ENCODE peak calls at places on chromosomes 3 and 15, in nine cellular contexts. G, N, P, Z, H, W, Q, I and U are unnamed samples.

GRCh38 chr3:20729185-20729584 is 543.2 kb upstream of the SGO1 start:
- DNase-seq in G (no peak), H (no peak), Z (no peak), P (no peak), W (no peak), I (no peak), N (no peak), Q (no peak), U (no peak)

GRCh38 chr15:22799902-22800301 is 13.5 kb downstream of the NIPA1 start:
- DNase-seq in W (no peak), G (no peak), N (no peak), Q (no peak), I (no peak), H (no peak), P (no peak), Z (no peak), U (no peak)

GRCh38 chr3:87298111-87298718 is 21.8 kb upstream of the POU1F1 start:
- DNase-seq in H (peak), W (peak), P (no peak), N (no peak), G (no peak), I (no peak), Q (no peak), Z (no peak), U (peak)

GRCh38 chr3:77055841-77056341 is 16.0 kb downstream of the ROBO2 start:
- DNase-seq in Q (no peak), P (no peak), Z (no peak), I (no peak), W (no peak), G (no peak), N (no peak), H (no peak), U (no peak)

GRCh38 chr15:56869573-56869972 is 48.9 kb upstream of the TCF12 start:
- DNase-seq in G (no peak), W (peak), P (peak), I (no peak), H (no peak), Q (peak), Z (no peak), N (no peak), U (no peak)

GRCh38 chr3:44058022-44058867 is 183.4 kb upstream of the TOPAZ1 start:
- DNase-seq in Z (no peak), W (no peak), P (no peak), Q (no peak), H (no peak), I (no peak), G (no peak), N (no peak), U (no peak)

GRCh38 chr3:8625991-8626390 is 18.6 kb downstream of the SSUH2 start:
- DNase-seq in W (peak), P (no peak), G (no peak), Z (no peak), I (no peak), N (no peak), Q (no peak), H (peak), U (peak)

GRCh38 chr15:66369773-66370651 is 13.5 kb upstream of the TIPIN start:
- DNase-seq in H (no peak), Q (no peak), W (no peak), P (no peak), Z (no peak), G (no peak), N (peak), I (no peak), U (peak)

GRCh38 chr15:89383635-89384604 is 49.3 kb upstream of the POLG start:
- DNase-seq in Z (peak), I (no peak), Q (peak), H (peak), G (no peak), P (no peak), N (no peak), W (no peak), U (no peak)

GRCh38 chr15:31471731-31472430 is 145.2 kb downstream of the KLF13 start:
- DNase-seq in W (no peak), I (no peak), N (no peak), Q (no peak), P (no peak), Z (no peak), H (peak), G (no peak), U (no peak)

GRCh38 chr15:45095661-45096060 is 18.3 kb downstream of the DUOX2 start:
- DNase-seq in G (no peak), H (no peak), W (no peak), P (no peak), N (no peak), Z (no peak), I (no peak), Q (no peak), U (no peak)

GRCh38 chr15:51816615-51817014 is 12.8 kb upstream of the TMOD3 start:
- DNase-seq in N (no peak), P (no peak), W (no peak), H (no peak), Q (no peak), I (no peak), Z (no peak), G (no peak), U (no peak)